ENCODE peak calls at places on chromosome 1, in four cellular contexts. One of them, this sample, is unnamed.
A peak's percentile ranks its signal among the peaks of the same experiment; 100 is the strongest.

GRCh38 chr1:97304366-97304765 is 582.8 kb downstream of the PTBP2 start:
- DNase-seq in fibroblast of lung: no peak
- DNase-seq in neural progenitor cell: no peak
- DNase-seq in right cardiac atrium: no peak
- DNase-seq in this sample: no peak

GRCh38 chr1:168470821-168471473 is 72.8 kb downstream of the XCL2 start:
- DNase-seq in fibroblast of lung: peak; percentile 84
- DNase-seq in neural progenitor cell: no peak
- DNase-seq in right cardiac atrium: no peak
- DNase-seq in this sample: no peak

GRCh38 chr1:10387611-10388386 is 11.1 kb upstream of the PGD start:
- DNase-seq in fibroblast of lung: peak; percentile 81
- DNase-seq in neural progenitor cell: peak; percentile 59
- DNase-seq in right cardiac atrium: peak; percentile 64
- DNase-seq in this sample: no peak

GRCh38 chr1:5950201-5950895 is 41.9 kb downstream of the NPHP4 start:
- DNase-seq in fibroblast of lung: no peak
- DNase-seq in neural progenitor cell: no peak
- DNase-seq in right cardiac atrium: no peak
- DNase-seq in this sample: no peak

GRCh38 chr1:118075116-118075515 is 109.9 kb downstream of the SPAG17 start:
- DNase-seq in fibroblast of lung: peak; percentile 17
- DNase-seq in neural progenitor cell: no peak
- DNase-seq in right cardiac atrium: no peak
- DNase-seq in this sample: no peak

GRCh38 chr1:51300270-51300669 is 30.1 kb downstream of the TTC39A start:
- DNase-seq in fibroblast of lung: no peak
- DNase-seq in neural progenitor cell: no peak
- DNase-seq in right cardiac atrium: no peak
- DNase-seq in this sample: no peak

GRCh38 chr1:104132386-104132973 is 382.8 kb downstream of the AMY1C start:
- DNase-seq in fibroblast of lung: peak; percentile 43
- DNase-seq in neural progenitor cell: peak; percentile 68
- DNase-seq in right cardiac atrium: no peak
- DNase-seq in this sample: no peak

GRCh38 chr1:72827285-72827684 is 544.9 kb upstream of the NEGR1 start:
- DNase-seq in fibroblast of lung: peak; percentile 47
- DNase-seq in neural progenitor cell: no peak
- DNase-seq in right cardiac atrium: no peak
- DNase-seq in this sample: no peak

GRCh38 chr1:157992031-157992568 is 1.3 kb upstream of the KIRREL1 start:
- DNase-seq in fibroblast of lung: peak; percentile 68
- DNase-seq in neural progenitor cell: peak; percentile 85
- DNase-seq in right cardiac atrium: peak; percentile 74
- DNase-seq in this sample: peak; percentile 58

GRCh38 chr1:18463984-18464664 is 16.6 kb upstream of the KLHDC7A start:
- DNase-seq in fibroblast of lung: no peak
- DNase-seq in neural progenitor cell: no peak
- DNase-seq in right cardiac atrium: no peak
- DNase-seq in this sample: peak; percentile 65

GRCh38 chr1:154747841-154748766 is 122.0 kb downstream of the KCNN3 start:
- DNase-seq in fibroblast of lung: peak; percentile 27
- DNase-seq in neural progenitor cell: peak; percentile 44
- DNase-seq in right cardiac atrium: no peak
- DNase-seq in this sample: no peak

GRCh38 chr1:20359451-20360330 is 69.0 kb downstream of the VWA5B1 start:
- DNase-seq in fibroblast of lung: no peak
- DNase-seq in neural progenitor cell: no peak
- DNase-seq in right cardiac atrium: no peak
- DNase-seq in this sample: peak; percentile 40

GRCh38 chr1:2271841-2272655 is 43.9 kb downstream of the SKI start:
- DNase-seq in fibroblast of lung: no peak
- DNase-seq in neural progenitor cell: peak; percentile 90
- DNase-seq in right cardiac atrium: peak; percentile 48
- DNase-seq in this sample: no peak

GRCh38 chr1:170665625-170666024 is 1.7 kb downstream of the PRRX1 start:
- DNase-seq in fibroblast of lung: no peak
- DNase-seq in neural progenitor cell: peak; percentile 11
- DNase-seq in right cardiac atrium: no peak
- DNase-seq in this sample: no peak

GRCh38 chr1:200058341-200058740 is 30.8 kb downstream of the NR5A2 start:
- DNase-seq in fibroblast of lung: no peak
- DNase-seq in neural progenitor cell: no peak
- DNase-seq in right cardiac atrium: no peak
- DNase-seq in this sample: no peak
- H3K4me1 ChIP-seq in fibroblast of lung: no peaks in the 10 kb centered on the region
- H3K4me1 ChIP-seq in neural progenitor cell: no peaks in the 10 kb centered on the region
- H3K4me1 ChIP-seq in right cardiac atrium: no peaks in the 10 kb centered on the region
- H3K4me1 ChIP-seq in this sample: no peaks in the 10 kb centered on the region

GRCh38 chr1:55212349-55213028 is 2.7 kb downstream of the USP24 start:
- DNase-seq in fibroblast of lung: no peak
- DNase-seq in neural progenitor cell: no peak
- DNase-seq in right cardiac atrium: no peak
- DNase-seq in this sample: no peak
- H3K4me1 ChIP-seq in fibroblast of lung: peaks cover 13% of the 10 kb centered on the region
- H3K4me1 ChIP-seq in neural progenitor cell: peaks cover 57% of the 10 kb centered on the region
- H3K4me1 ChIP-seq in right cardiac atrium: peaks cover 5% of the 10 kb centered on the region
- H3K4me1 ChIP-seq in this sample: peaks cover 41% of the 10 kb centered on the region

DNA sequence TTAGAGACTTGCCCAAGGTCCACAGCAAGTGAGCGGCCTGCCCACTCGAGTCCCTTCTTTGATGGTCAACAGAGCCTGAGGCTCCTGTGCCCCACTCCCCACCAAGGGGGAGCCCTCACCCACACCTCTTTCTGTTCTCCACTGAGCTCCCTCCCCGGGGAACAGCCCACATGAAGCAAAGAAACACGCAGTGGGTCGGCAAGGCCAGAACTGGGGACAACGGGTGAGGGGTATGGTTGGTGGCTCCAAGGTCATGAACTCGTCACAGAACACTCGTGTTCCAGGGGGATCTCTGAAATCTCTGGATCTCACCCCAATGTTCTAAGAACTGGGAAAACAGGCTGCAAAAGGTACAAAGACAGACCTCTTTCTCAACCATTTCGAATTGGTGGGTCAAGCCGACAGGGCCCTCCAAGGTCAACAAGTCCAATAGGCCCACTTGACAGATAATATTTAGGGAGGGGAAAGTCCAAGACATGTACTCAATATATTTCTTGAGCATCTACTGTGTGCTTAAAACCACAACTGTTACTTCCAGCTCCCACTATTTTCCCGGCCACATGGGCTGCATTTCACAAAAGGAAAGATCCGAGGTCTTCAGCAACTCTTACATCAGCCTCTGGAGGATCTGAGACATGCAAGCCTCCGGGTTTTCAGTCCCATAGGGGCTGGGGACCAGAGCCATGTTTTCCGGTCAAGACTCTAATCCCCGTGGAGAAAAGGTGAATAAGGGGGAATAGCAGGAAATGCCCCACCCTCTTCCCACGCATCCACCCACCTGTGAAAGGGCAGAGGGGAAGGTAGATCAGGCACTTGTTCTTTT is 1.1 kb upstream of the RAP1GAP start:
- DNase-seq in fibroblast of lung: no peak
- DNase-seq in neural progenitor cell: no peak
- DNase-seq in right cardiac atrium: no peak
- DNase-seq in this sample: no peak
- H3K4me1 ChIP-seq in fibroblast of lung: no peaks in the 10 kb centered on the region
- H3K4me1 ChIP-seq in neural progenitor cell: peaks cover 9% of the 10 kb centered on the region
- H3K4me1 ChIP-seq in right cardiac atrium: peaks cover 30% of the 10 kb centered on the region
- H3K4me1 ChIP-seq in this sample: peaks cover 55% of the 10 kb centered on the region

DNA sequence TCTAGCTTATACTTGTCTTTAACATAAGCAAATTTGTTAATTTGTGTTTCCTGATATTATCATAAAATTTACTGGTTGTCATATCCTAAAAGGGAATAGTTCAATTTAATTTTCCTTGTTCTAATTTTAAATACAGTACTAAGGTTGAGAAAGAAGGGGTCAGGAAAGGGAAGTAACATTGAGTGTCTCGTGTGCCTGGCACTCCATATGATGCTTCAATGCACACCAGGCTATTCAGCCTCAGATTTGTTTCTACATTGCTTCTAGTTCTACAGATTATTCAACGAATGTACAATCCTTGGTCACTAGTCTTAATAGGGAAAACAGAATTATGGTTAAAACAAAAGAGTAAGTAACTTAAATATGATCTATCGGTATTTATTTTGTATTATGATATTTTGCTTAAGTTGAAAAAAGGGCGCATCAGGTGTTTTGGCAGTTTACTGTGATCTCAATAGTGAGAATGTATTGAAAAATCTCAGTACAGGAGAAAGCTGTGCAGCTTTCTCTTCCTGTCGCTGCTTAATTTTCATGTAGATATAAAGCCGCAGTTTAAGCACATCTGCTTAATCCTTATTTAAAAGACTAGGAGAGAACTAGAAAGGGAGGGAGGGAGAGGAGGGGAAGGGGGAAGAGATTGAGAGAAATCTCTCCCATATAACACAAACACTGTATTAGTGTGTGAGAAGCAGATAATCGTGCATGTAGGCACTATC is 13.0 kb downstream of the PTPRC start:
- DNase-seq in fibroblast of lung: no peak
- DNase-seq in neural progenitor cell: no peak
- DNase-seq in right cardiac atrium: no peak
- DNase-seq in this sample: no peak
- H3K4me1 ChIP-seq in fibroblast of lung: peaks cover 4% of the 10 kb centered on the region
- H3K4me1 ChIP-seq in neural progenitor cell: peaks cover 8% of the 10 kb centered on the region
- H3K4me1 ChIP-seq in right cardiac atrium: no peaks in the 10 kb centered on the region
- H3K4me1 ChIP-seq in this sample: no peaks in the 10 kb centered on the region

This sample was measured in stomach.